ENCODE peak calls at places on chromosome 20, in five cellular contexts. D is foreskin melanocyte, W is type B pancreatic cell, S is nephron progenitor cell, O is T-helper 2 cell. C is an unnamed sample.

GRCh38 chr20:10504893-10505292 is 69.8 kb downstream of the SLX4IP start:
- DNase-seq in S (no peak), O (no peak), W (no peak), D (no peak), C (no peak)

GRCh38 chr20:44650777-44651493 is 564 bp downstream of the ADA start:
- DNase-seq in D (no peak), O (no peak), S (no peak), W (no peak), C (no peak)

GRCh38 chr20:57661201-57662027 is 41.2 kb upstream of the ZBP1 start:
- DNase-seq in W (peak), O (no peak), S (peak), D (no peak), C (no peak)

GRCh38 chr20:52318601-52319000 is 127.0 kb upstream of the ZFP64 start:
- DNase-seq in D (peak), W (no peak), O (no peak), S (no peak), C (no peak)

GRCh38 chr20:49028684-49029083 is 17.4 kb upstream of the CSE1L start:
- DNase-seq in D (peak), O (no peak), S (no peak), W (no peak), C (no peak)

GRCh38 chr20:6081236-6081635 is 27.4 kb upstream of the LRRN4 start:
- DNase-seq in W (no peak), D (no peak), O (no peak), S (no peak), C (no peak)

GRCh38 chr20:32743237-32744112 is at the start of gene COMMD7:
- DNase-seq in O (peak), W (peak), D (no peak), S (peak), C (no peak)

GRCh38 chr20:36145877-36146707 is 8.4 kb upstream of the EPB41L1 start:
- DNase-seq in W (no peak), S (no peak), O (no peak), D (no peak), C (no peak)

GRCh38 chr20:38302721-38303120 is 1.2 kb upstream of the BPI start:
- DNase-seq in O (no peak), W (no peak), D (no peak), S (peak), C (no peak)

GRCh38 chr20:4813839-4814695 is 92.4 kb downstream of the PRND start:
- DNase-seq in D (no peak), W (no peak), S (no peak), O (no peak), C (no peak)

C was measured in vagina.